ENCODE peak calls at places on chromosome 21, in ten cellular contexts. P is tibial nerve; A is activated T-cell treated with anti-CD3 and anti-CD28 coated beads, Interleukin-2, amount 50 U/mL, for 72 hours; Q is BE2C; B is HEK293T; W is mucosa of gallbladder; U is T-helper 9 cell; R is fibroblast of lung; J is astrocyte of the spinal cord; D is fibroblast of the conjunctiva. G is an unnamed sample.

GRCh38 chr21:45031231-45032191 is 42.9 kb upstream of the ADARB1 start:
- DNase-seq in P (peak), A (no peak), Q (no peak), B (no peak), W (no peak), U (no peak), R (no peak), J (peak), D (no peak), G (no peak)

GRCh38 chr21:27564684-27565280 is 597.9 kb upstream of the ADAMTS5 start:
- DNase-seq in P (no peak), A (no peak), Q (peak), B (peak), W (peak), U (no peak), R (peak), J (peak), D (peak), G (peak)

GRCh38 chr21:46219591-46220239 is 8.9 kb downstream of the LSS start:
- DNase-seq in P (no peak), A (no peak), Q (peak), B (no peak), W (no peak), U (no peak), R (no peak), J (no peak), D (no peak), G (no peak)

GRCh38 chr21:42040411-42041180 is 30.4 kb upstream of the ZBTB21 start:
- DNase-seq in P (no peak), A (no peak), Q (no peak), B (no peak), W (no peak), U (no peak), R (peak), J (peak), D (peak), G (peak)

GRCh38 chr21:44423941-44424607 is 31.2 kb upstream of the LRRC3 start:
- DNase-seq in P (peak), A (no peak), Q (no peak), B (no peak), W (no peak), U (no peak), R (no peak), J (no peak), D (no peak), G (no peak)

GRCh38 chr21:28959367-28960099 is 33.1 kb downstream of the LTN1 start:
- DNase-seq in P (no peak), A (no peak), Q (no peak), B (no peak), W (no peak), U (no peak), R (peak), J (peak), D (peak), G (peak)

GRCh38 chr21:44962481-44962966 is 22.7 kb downstream of the SLX9 start:
- DNase-seq in P (no peak), A (no peak), Q (no peak), B (no peak), W (peak), U (no peak), R (peak), J (peak), D (peak), G (peak)

GRCh38 chr21:45405819-45406762 is 1.1 kb downstream of the COL18A1 start:
- DNase-seq in P (no peak), A (peak), Q (no peak), B (peak), W (no peak), U (no peak), R (peak), J (peak), D (no peak), G (peak)

GRCh38 chr21:25515484-25516405 is 91.5 kb downstream of the MRPL39 start:
- DNase-seq in P (no peak), A (no peak), Q (no peak), B (no peak), W (no peak), U (no peak), R (peak), J (peak), D (peak), G (no peak)

GRCh38 chr21:26743524-26743923 is 101.7 kb downstream of the ADAMTS1 start:
- DNase-seq in P (no peak), A (no peak), Q (peak), B (no peak), W (no peak), U (no peak), R (no peak), J (no peak), D (no peak), G (no peak)

GRCh38 chr21:32329331-32329730 is 30.7 kb downstream of the MRAP start:
- DNase-seq in P (no peak), A (no peak), Q (no peak), B (no peak), W (no peak), U (no peak), R (peak), J (peak), D (no peak), G (peak)

GRCh38 chr21:33414068-33414467 is 10.9 kb downstream of the IFNGR2 start:
- DNase-seq in P (no peak), A (no peak), Q (no peak), B (no peak), W (no peak), U (no peak), R (no peak), J (no peak), D (no peak), G (no peak)

GRCh38 chr21:33761104-33762036 is 119.1 kb downstream of the ITSN1 start:
- DNase-seq in P (no peak), A (no peak), Q (no peak), B (peak), W (peak), U (no peak), R (peak), J (peak), D (peak), G (peak)

GRCh38 chr21:43340491-43341348 is 86.2 kb downstream of the SIK1 start:
- DNase-seq in P (no peak), A (no peak), Q (no peak), B (no peak), W (peak), U (no peak), R (peak), J (peak), D (no peak), G (peak)

GRCh38 chr21:33299181-33299752 is 25.5 kb upstream of the IFNAR1 start:
- DNase-seq in P (no peak), A (peak), Q (no peak), B (no peak), W (no peak), U (no peak), R (no peak), J (no peak), D (no peak), G (no peak)